ENCODE peak calls at places on chromosomes 16 and 17, in four cellular contexts. K is HepG2, E is GM12878, A is H1. Y is an unnamed sample.

GRCh38 chr17:9676742-9677387 is 31.5 kb downstream of the USP43 start:
- DNase-seq in E (peak), A (no peak), K (peak), Y (no peak)

GRCh38 chr17:31537558-31537957 is 146.1 kb downstream of the RAB11FIP4 start:
- DNase-seq in E (no peak), A (no peak), K (no peak), Y (no peak)

GRCh38 chr17:836154-836553 is 54.0 kb downstream of the MRM3 start:
- DNase-seq in K (no peak), E (no peak), A (no peak), Y (no peak)

GRCh38 chr16:71246309-71246708 is 15.8 kb upstream of the HYDIN start:
- DNase-seq in A (no peak), E (no peak), K (no peak), Y (no peak)

GRCh38 chr16:71412270-71413160 is 29.3 kb downstream of the TLE7 start:
- DNase-seq in A (peak), K (peak), E (no peak), Y (peak)

GRCh38 chr16:70767377-70768204 is 33.4 kb downstream of the VAC14 start:
- DNase-seq in A (no peak), E (no peak), K (no peak), Y (no peak)

GRCh38 chr17:4229627-4230026 is 34.2 kb downstream of the ANKFY1 start:
- DNase-seq in E (no peak), A (no peak), K (no peak), Y (no peak)

GRCh38 chr17:29384901-29385300 is 5.3 kb upstream of the TAOK1 start:
- DNase-seq in A (no peak), K (no peak), E (no peak), Y (no peak)

GRCh38 chr17:11319894-11320293 is 78.9 kb downstream of the SHISA6 start:
- DNase-seq in E (no peak), K (no peak), A (no peak), Y (no peak)

GRCh38 chr16:56279132-56279531 is 87.8 kb downstream of the GNAO1 start:
- DNase-seq in K (no peak), E (no peak), A (no peak), Y (no peak)

GRCh38 chr16:18041864-18042834 is 294.4 kb downstream of the NPIPA8 start:
- DNase-seq in K (no peak), A (no peak), E (no peak), Y (no peak)

GRCh38 chr17:77610518-77610893 is 348.0 kb upstream of the TNRC6C start:
- DNase-seq in K (no peak), A (peak), E (no peak), Y (no peak)

GRCh38 chr16:30585400-30586191 is at the start of gene ZNF785:
- DNase-seq in A (peak), K (no peak), E (peak), Y (peak)

GRCh38 chr17:38349097-38349904 is 2.3 kb upstream of the SOCS7 start:
- DNase-seq in K (peak), A (peak), E (peak), Y (peak)

GRCh38 chr17:17141279-17141678 is 64.9 kb downstream of the PLD6 start:
- DNase-seq in K (no peak), A (no peak), E (no peak), Y (no peak)

GRCh38 chr16:1899641-1900451 is 18.4 kb downstream of the HS3ST6 start:
- DNase-seq in E (no peak), A (no peak), K (no peak), Y (no peak)

GRCh38 chr16:82083710-82084353 is 48.8 kb downstream of the HSD17B2 start:
- DNase-seq in K (peak), A (no peak), E (no peak), Y (no peak)

GRCh38 chr17:32483451-32484019 is 3.3 kb upstream of the CDK5R1 start:
- DNase-seq in K (peak), E (no peak), A (peak), Y (peak)

GRCh38 chr17:29158515-29159275 is 21.5 kb downstream of the MYO18A start:
- DNase-seq in A (no peak), E (no peak), K (peak), Y (no peak)

GRCh38 chr17:53722407-53722806 is 100.3 kb upstream of the KIF2B start:
- DNase-seq in K (no peak), E (no peak), A (no peak), Y (no peak)

GRCh38 chr17:10758062-10758461 is 28.2 kb upstream of the TMEM220 start:
- DNase-seq in A (no peak), K (no peak), E (no peak), Y (no peak)

GRCh38 chr17:69729937-69730336 is 315.4 kb downstream of the MAP2K6 start:
- DNase-seq in A (no peak), K (no peak), E (no peak), Y (no peak)

GRCh38 chr16:66878067-66878466 is 2.2 kb upstream of the PDP2 start:
- DNase-seq in A (no peak), K (no peak), E (no peak), Y (no peak)

GRCh38 chr17:62150471-62150870 is 85.4 kb upstream of the MED13 start:
- DNase-seq in E (no peak), A (no peak), K (no peak), Y (no peak)

GRCh38 chr17:27357236-27357635 is 63.3 kb downstream of the WSB1 start:
- DNase-seq in K (no peak), E (no peak), A (no peak), Y (no peak)

GRCh38 chr17:76943781-76944213 is 75.6 kb downstream of the MGAT5B start:
- DNase-seq in A (no peak), K (no peak), E (no peak), Y (no peak)

GRCh38 chr16:88746511-88746910 is 38.5 kb downstream of the PIEZO1 start:
- DNase-seq in A (no peak), E (no peak), K (no peak), Y (no peak)

GRCh38 chr16:30472328-30472942 is at the start of gene ITGAL:
- DNase-seq in E (peak), A (no peak), K (no peak), Y (no peak)

GRCh38 chr16:65658339-65659275 is 536.7 kb upstream of the CDH11 start:
- DNase-seq in E (no peak), K (no peak), A (no peak), Y (no peak)

GRCh38 chr16:69386596-69386995 is 789 bp upstream of the TERF2 start:
- DNase-seq in A (no peak), K (no peak), E (no peak), Y (no peak)

GRCh38 chr17:39147221-39148185 is 3.9 kb downstream of the PLXDC1 start:
- DNase-seq in K (no peak), A (no peak), E (no peak), Y (no peak)

GRCh38 chr16:49312389-49312990 is 30.9 kb upstream of the CBLN1 start:
- DNase-seq in A (no peak), E (no peak), K (no peak), Y (no peak)

GRCh38 chr17:71922439-71922838 is 198.4 kb upstream of the SOX9 start:
- DNase-seq in A (no peak), K (no peak), E (peak), Y (no peak)

GRCh38 chr17:78890111-78890897 is 12.7 kb downstream of the CEP295NL start:
- DNase-seq in E (no peak), K (no peak), A (no peak), Y (no peak)

GRCh38 chr17:75664099-75664549 is 2.8 kb downstream of the RECQL5 start:
- DNase-seq in E (peak), A (no peak), K (no peak), Y (no peak)
- TF ChIP-seq BRCA1 in E (no peak), A (no peak), K (no peak), Y (no peak)

GRCh38 chr16:85910073-85910853 is 11.3 kb downstream of the IRF8 start:
- DNase-seq in E (no peak), K (no peak), A (no peak), Y (no peak)

GRCh38 chr16:85906349-85906748 is 7.4 kb downstream of the IRF8 start:
- DNase-seq in K (no peak), A (no peak), E (no peak), Y (no peak)

GRCh38 chr16:85908889-85909584 is 10.1 kb downstream of the IRF8 start:
- DNase-seq in E (no peak), A (no peak), K (no peak), Y (no peak)

GRCh38 chr16:85910854-85911247 is 11.9 kb downstream of the IRF8 start:
- DNase-seq in K (no peak), A (no peak), E (no peak), Y (no peak)

GRCh38 chr16:85908444-85908843 is 9.5 kb downstream of the IRF8 start:
- DNase-seq in E (peak), K (no peak), A (no peak), Y (no peak)
- TF ChIP-seq BRCA1 in E (no peak), K (no peak), A (no peak), Y (no peak)

DNA sequence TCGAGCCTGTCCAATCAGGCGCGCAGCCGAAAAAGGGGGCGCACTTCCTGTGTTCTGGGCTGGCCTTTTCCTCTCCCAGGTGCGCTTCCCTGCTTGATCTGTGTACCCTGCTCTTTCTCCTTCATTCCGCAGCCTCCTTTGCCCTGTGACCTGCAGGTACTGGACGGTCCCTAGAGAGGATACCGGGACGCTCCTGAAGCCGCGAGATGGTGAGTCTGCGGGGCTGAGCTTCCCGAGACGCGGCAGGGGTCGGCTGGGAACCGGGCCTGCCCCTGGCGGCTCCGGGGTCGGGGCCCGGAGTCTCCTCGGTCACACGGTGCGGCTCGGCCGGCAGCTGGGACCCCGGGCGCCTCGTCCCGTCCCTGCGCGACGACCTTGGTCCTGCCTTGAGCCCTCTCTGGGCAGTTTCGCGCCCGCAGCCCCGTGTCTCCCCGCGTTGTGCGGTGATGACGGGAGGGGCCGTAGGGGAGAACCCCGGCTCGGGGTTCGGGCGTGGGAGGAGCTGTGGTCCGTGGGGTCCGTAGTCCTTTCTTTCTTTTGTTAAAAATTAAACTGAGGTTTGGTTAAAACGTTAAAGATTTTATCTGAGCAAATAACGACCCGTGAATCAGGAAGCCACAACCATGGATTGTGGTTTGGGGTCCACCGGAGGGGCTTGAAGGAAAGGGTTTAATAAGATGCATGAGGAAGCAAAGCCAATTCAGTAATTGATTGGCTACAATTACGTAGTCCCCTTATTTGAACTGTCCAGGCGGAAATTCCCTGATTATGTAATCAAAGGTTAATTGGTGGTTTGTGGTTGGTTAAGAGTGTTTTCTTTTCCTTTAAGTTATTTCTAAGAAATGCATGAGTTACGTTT is 172.8 kb upstream of the ZNF267 start:
- DNase-seq in E (peak), A (peak), K (peak), Y (no peak)
- TF ChIP-seq BRCA1 in E (no peak), A (no peak), K (peak), Y (no peak)

DNA sequence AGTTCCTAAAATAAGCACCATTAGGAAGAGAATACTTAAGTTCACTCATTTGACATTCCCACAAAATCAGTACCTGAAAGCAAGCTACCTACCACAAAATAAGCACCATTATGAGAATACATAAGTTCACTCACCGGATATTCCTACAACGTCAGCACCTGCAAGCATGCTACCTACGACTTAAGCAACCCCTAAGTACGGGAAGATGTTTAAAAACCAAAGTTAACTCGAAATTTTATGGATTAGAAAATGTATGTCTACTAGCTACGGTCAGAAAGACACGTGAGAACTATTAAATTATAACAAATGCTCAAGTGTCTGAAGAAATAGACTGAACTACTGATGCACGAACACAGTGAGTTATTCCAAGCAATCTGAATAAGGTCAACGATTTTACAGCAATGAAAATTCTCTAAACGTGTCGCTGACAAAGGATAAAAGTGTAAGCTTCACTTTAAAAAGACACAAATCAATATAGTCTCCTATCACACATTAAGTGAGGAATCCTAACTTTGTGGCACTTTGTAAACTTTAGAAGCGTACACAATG is 1.5 kb downstream of the GSPT1 start:
- DNase-seq in A (no peak), K (no peak), E (no peak), Y (no peak)
- TF ChIP-seq BRCA1 in A (no peak), K (no peak), E (no peak), Y (no peak)

DNA sequence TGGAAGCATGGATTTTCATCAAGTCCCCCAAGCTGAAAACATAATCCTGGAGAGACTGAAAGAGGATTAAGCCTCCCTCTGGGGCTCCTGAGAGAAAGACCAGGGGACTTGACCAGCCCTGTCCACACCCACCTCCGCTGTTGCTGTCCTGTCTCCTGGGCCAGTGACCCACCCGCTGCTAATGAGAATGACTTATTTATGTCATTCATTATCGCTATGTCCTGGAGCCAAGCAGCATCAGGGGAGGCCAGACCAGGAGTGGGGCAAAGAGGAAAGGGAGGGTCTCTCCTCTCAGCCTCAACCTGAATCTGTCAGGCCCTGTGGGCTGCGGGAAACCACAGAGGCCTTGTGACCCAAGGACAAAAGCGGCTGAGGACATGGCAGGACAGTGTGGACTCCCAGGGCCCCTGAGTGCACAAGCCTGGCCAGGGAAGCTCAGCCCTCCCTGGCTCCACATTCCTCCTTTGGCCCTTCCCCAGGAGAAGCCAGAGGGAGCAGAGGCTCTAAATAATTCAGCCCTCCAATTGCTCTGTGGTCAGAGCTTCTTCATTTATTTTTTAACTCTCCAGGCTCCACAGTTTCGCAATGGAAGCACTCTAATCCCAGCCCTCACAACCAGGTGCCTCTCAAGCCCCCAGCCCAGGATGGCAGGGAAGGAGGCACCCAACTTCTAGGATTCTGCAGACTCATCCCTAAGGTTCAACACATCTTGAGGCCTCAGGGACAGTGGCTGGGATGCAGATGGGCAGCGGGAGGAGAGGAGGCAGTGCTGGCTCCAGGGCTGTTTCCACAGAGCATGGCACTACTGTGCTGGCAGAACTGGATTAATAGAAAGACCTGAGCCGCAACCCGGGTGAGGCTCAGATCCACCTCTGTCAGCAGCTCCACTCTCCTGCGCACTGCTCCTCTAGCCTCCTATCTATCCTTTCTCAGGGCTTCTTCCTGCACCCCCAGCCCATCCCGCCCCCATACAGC is 19.1 kb downstream of the CUEDC1 start:
- DNase-seq in K (peak), E (no peak), A (no peak), Y (no peak)
- TF ChIP-seq BRCA1 in K (no peak), E (no peak), A (no peak), Y (no peak)

GRCh38 chr17:59972778-59973177 is 8.2 kb upstream of the RNFT1 start:
- DNase-seq in E (no peak), K (no peak), A (no peak), Y (no peak)
- TF ChIP-seq BRCA1 in E (no peak), K (no peak), A (no peak), Y (no peak)

DNA sequence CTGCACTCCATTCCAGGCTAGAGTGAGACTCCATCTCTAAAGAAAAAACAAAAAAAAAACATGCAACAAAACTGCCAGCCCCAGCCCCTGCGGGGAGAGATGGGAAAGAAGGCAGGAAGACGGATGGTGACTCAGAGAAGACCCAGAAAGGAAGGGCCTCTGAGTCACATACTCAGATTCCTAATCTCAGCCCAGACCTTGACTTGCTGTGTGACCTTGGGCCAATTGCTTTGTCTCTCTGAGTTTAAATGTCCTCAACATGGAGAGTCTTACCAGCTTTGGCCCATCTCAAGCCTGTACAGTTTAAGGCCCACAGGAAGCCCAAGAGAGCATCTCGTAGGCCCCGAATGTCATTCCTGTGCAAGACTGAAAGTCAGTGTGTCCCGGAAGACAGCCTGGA is 86.5 kb upstream of the LHX1 start:
- DNase-seq in K (no peak), E (no peak), A (no peak), Y (no peak)
- TF ChIP-seq BRCA1 in K (no peak), E (no peak), A (no peak), Y (no peak)